ENCODE peak calls at places on chromosomes 6 and 20, in five cellular contexts. P is left colon, N is astrocyte of the spinal cord, G is ureter, A is ELR. V is an unnamed sample.

GRCh38 chr6:33726696-33727095 is 15.2 kb upstream of the UQCC2 start:
- DNase-seq in P (no peak), G (no peak), N (no peak), A (no peak), V (no peak)

GRCh38 chr6:31462964-31463940 is 34.7 kb upstream of the MICB start:
- DNase-seq in N (peak), G (peak), P (peak), A (peak), V (peak)

GRCh38 chr20:63706852-63707557 is 771 bp downstream of the ARFRP1 start:
- DNase-seq in P (peak), N (no peak), A (peak), G (peak), V (peak)

GRCh38 chr6:46997646-46998045 is 44.5 kb downstream of the ADGRF1 start:
- DNase-seq in N (no peak), P (no peak), G (no peak), A (no peak), V (no peak)

GRCh38 chr6:106444777-106445507 is 84.4 kb downstream of the CRYBG1 start:
- DNase-seq in G (no peak), P (no peak), N (peak), A (peak), V (peak)

GRCh38 chr20:10626896-10627295 is 46.9 kb downstream of the JAG1 start:
- DNase-seq in G (no peak), A (no peak), N (no peak), P (no peak), V (no peak)

GRCh38 chr6:41538556-41539182 is 7.5 kb upstream of the FOXP4 start:
- DNase-seq in A (peak), G (no peak), P (no peak), N (no peak), V (peak)

GRCh38 chr6:131379951-131380350 is 193.1 kb upstream of the ARG1 start:
- DNase-seq in N (peak), A (peak), G (no peak), P (no peak), V (peak)

GRCh38 chr6:16901777-16902176 is 140.5 kb upstream of the ATXN1 start:
- DNase-seq in A (peak), G (peak), P (peak), N (peak), V (peak)

GRCh38 chr20:31620246-31620645 is 15.2 kb downstream of the ID1 start:
- DNase-seq in N (no peak), G (no peak), A (no peak), P (no peak), V (no peak)

GRCh38 chr20:8447262-8448120 is 315.4 kb downstream of the PLCB1 start:
- DNase-seq in P (no peak), G (no peak), A (no peak), N (no peak), V (no peak)

V was measured in iris pigment epithelial cell.